ENCODE peak calls at places on chromosome 10, in nine cellular contexts. G is hepatic stellate cell; J is NCI-H1930; H is right cardiac atrium; V is stimulated activated CD4-positive, alpha-beta T cell treated with anti-CD3 and anti-CD28 coated beads, Interleukin-4, amount 100 ng/mL, for 4 hours; D is kidney tubule cell; I is posterior cingulate gyrus; E is NCI-H2171 treated with DMSO at 0.1 percent for 48 hours; L is ecto neural progenitor cell. S is an unnamed sample.

GRCh38 chr10:31816318-31816717 is 112.3 kb downstream of the ARHGAP12 start:
- DNase-seq in G (peak; percentile 46), J (no peak), H (no peak), V (no peak), D (no peak), I (no peak), E (no peak), L (no peak), S (no peak)

GRCh38 chr10:65496541-65496940 is 1429.3 kb upstream of the LRRTM3 start:
- DNase-seq in G (no peak), J (no peak), H (no peak), V (no peak), D (no peak), I (no peak), E (no peak), L (no peak), S (no peak)

GRCh38 chr10:91860885-91861284 is 48.4 kb downstream of the FGFBP3 start:
- DNase-seq in G (no peak), J (no peak), H (no peak), V (no peak), D (no peak), I (no peak), E (no peak), L (no peak), S (no peak)

GRCh38 chr10:79331709-79332108 is 15.6 kb upstream of the PPIF start:
- DNase-seq in G (peak; percentile 82), J (no peak), H (no peak), V (peak; percentile 89), D (peak; percentile 97), I (peak; percentile 65), E (peak; percentile 70), L (no peak), S (no peak)

GRCh38 chr10:97096327-97097153 is 89.2 kb downstream of the SLIT1 start:
- DNase-seq in G (no peak), J (no peak), H (peak; percentile 91), V (no peak), D (no peak), I (no peak), E (peak; percentile 82), L (no peak), S (peak; percentile 20)

GRCh38 chr10:90775351-90776028 is 82.3 kb downstream of the HTR7 start:
- DNase-seq in G (no peak), J (no peak), H (no peak), V (no peak), D (no peak), I (no peak), E (no peak), L (no peak), S (no peak)

GRCh38 chr10:44261710-44262455 is 123.0 kb downstream of the CXCL12 start:
- DNase-seq in G (no peak), J (no peak), H (peak; percentile 77), V (no peak), D (peak; percentile 51), I (peak; percentile 84), E (no peak), L (no peak), S (no peak)

GRCh38 chr10:384538-385305 is 249.5 kb downstream of the ZMYND11 start:
- DNase-seq in G (no peak), J (no peak), H (no peak), V (no peak), D (no peak), I (peak; percentile 73), E (no peak), L (no peak), S (no peak)

GRCh38 chr10:69413221-69413865 is 3.4 kb downstream of the TACR2 start:
- DNase-seq in G (peak; percentile 88), J (peak; percentile 4), H (peak; percentile 86), V (no peak), D (peak; percentile 46), I (peak; percentile 91), E (peak; percentile 88), L (peak; percentile 75), S (peak; percentile 73)

GRCh38 chr10:48442809-48443177 is 136.3 kb downstream of the MAPK8 start:
- DNase-seq in G (no peak), J (no peak), H (no peak), V (no peak), D (no peak), I (no peak), E (no peak), L (peak; percentile 38), S (no peak)

GRCh38 chr10:3902809-3903410 is 117.9 kb upstream of the KLF6 start:
- DNase-seq in G (no peak), J (no peak), H (no peak), V (no peak), D (peak; percentile 74), I (no peak), E (no peak), L (no peak), S (no peak)

GRCh38 chr10:4074559-4075407 is 289.8 kb upstream of the KLF6 start:
- DNase-seq in G (no peak), J (no peak), H (no peak), V (no peak), D (no peak), I (no peak), E (no peak), L (no peak), S (no peak)

S was measured in thyroid gland.